ENCODE peak calls at places on chromosome 6, in five cellular contexts. W, U, G, N and L are unnamed samples.

GRCh38 chr6:149015224-149015876 is 268.5 kb downstream of the UST start:
- DNase-seq in N (no peak), U (peak), G (no peak), W (no peak), L (peak)

GRCh38 chr6:11538049-11538798 is 675 bp downstream of the TMEM170B start:
- DNase-seq in N (peak), G (no peak), U (peak), W (peak), L (no peak)

GRCh38 chr6:88105741-88106340 is 58.2 kb downstream of the SPACA1 start:
- DNase-seq in G (no peak), W (no peak), N (no peak), U (peak), L (no peak)

GRCh38 chr6:52547647-52548352 is 29.1 kb downstream of the TRAM2 start:
- DNase-seq in W (no peak), N (no peak), U (peak), G (no peak), L (no peak)

GRCh38 chr6:122285292-122285913 is 114.0 kb upstream of the HSF2 start:
- DNase-seq in U (no peak), W (no peak), N (no peak), G (no peak), L (no peak)

GRCh38 chr6:148577687-148578488 is 168.9 kb upstream of the UST start:
- DNase-seq in W (peak), G (peak), N (peak), U (peak), L (peak)

GRCh38 chr6:15946701-15947390 is 182.0 kb upstream of the MYLIP start:
- DNase-seq in W (no peak), U (no peak), N (no peak), G (no peak), L (no peak)

GRCh38 chr6:140729521-140729920 is 1355.1 kb upstream of the CITED2 start:
- DNase-seq in U (no peak), G (no peak), N (no peak), W (no peak), L (no peak)

GRCh38 chr6:87092435-87092834 is 2.5 kb downstream of the CGA start:
- DNase-seq in N (no peak), U (no peak), W (no peak), G (no peak), L (no peak)

GRCh38 chr6:43391448-43392031 is 22.1 kb upstream of the ZNF318 start:
- DNase-seq in U (peak), N (no peak), W (no peak), G (no peak), L (no peak)

GRCh38 chr6:129342243-129342642 is 367.7 kb downstream of the ARHGAP18 start:
- DNase-seq in U (no peak), W (no peak), N (no peak), G (peak), L (no peak)

GRCh38 chr6:155248021-155249001 is 15.5 kb upstream of the CLDN20 start:
- DNase-seq in W (peak), U (peak), G (peak), N (peak), L (peak)

GRCh38 chr6:145836767-145837166 is 22.2 kb upstream of the FBXO30 start:
- DNase-seq in N (no peak), G (no peak), U (peak), W (no peak), L (no peak)

GRCh38 chr6:51153109-51153508 is 334.4 kb downstream of the TFAP2B start:
- DNase-seq in U (no peak), G (no peak), W (no peak), N (no peak), L (no peak)

GRCh38 chr6:32609731-32610640 is 20.3 kb upstream of the HLA-DRB1 start:
- DNase-seq in U (peak), W (no peak), N (peak), G (no peak), L (peak)

GRCh38 chr6:72811971-72812421 is 190.1 kb downstream of the KCNQ5 start:
- DNase-seq in U (peak), W (no peak), G (no peak), N (no peak), L (no peak)

GRCh38 chr6:30480536-30481156 is 8.7 kb upstream of the HLA-E start:
- DNase-seq in G (no peak), N (no peak), W (no peak), U (no peak), L (no peak)

GRCh38 chr6:153312633-153313032 is 181.6 kb upstream of the RGS17 start:
- DNase-seq in N (peak), G (no peak), W (peak), U (peak), L (peak)

GRCh38 chr6:81606965-81607381 is 145.5 kb downstream of the TENT5A start:
- DNase-seq in G (no peak), U (peak), W (no peak), N (no peak), L (peak)

GRCh38 chr6:81605526-81605925 is 147.0 kb downstream of the TENT5A start:
- DNase-seq in U (no peak), W (no peak), N (no peak), G (no peak), L (no peak)

DNA sequence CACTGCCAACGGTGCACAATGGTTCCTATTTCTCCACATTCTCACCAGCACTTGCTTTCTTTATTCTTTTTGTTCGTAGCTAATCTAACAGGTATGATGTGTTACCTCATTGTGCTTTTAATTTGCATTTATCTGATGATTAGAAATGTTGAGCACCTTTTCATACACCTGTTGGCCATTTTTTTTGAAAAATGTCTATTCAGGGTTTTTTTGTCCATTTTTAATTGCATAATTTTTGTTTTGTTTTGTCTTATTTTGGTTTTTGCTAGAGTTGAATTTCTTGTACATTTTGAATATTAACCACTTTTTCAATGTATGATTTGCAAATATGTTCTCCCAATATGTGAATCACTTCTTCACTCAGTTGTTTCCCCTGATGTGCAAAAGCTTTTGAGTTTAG is 150.6 kb downstream of the TENT5A start:
- DNase-seq in U (no peak), N (no peak), W (no peak), G (no peak), L (no peak)
- H3K4me3 ChIP-seq in U (no peak), N (no peak), W (no peak), G (no peak), L (no peak)

GRCh38 chr6:27889628-27890315 is 22.4 kb downstream of the OR2B2 start:
- DNase-seq in U (no peak), W (no peak), G (no peak), N (no peak), L (no peak)

GRCh38 chr6:27891300-27891913 is 20.8 kb downstream of the OR2B2 start:
- DNase-seq in G (no peak), N (no peak), W (no peak), U (no peak), L (no peak)

GRCh38 chr6:27890351-27891299 is 21.6 kb downstream of the OR2B2 start:
- DNase-seq in U (peak), G (peak), N (peak), W (peak), L (peak)

GRCh38 chr6:27888576-27888975 is 23.6 kb downstream of the OR2B2 start:
- DNase-seq in W (no peak), N (no peak), G (no peak), U (no peak), L (no peak)

DNA sequence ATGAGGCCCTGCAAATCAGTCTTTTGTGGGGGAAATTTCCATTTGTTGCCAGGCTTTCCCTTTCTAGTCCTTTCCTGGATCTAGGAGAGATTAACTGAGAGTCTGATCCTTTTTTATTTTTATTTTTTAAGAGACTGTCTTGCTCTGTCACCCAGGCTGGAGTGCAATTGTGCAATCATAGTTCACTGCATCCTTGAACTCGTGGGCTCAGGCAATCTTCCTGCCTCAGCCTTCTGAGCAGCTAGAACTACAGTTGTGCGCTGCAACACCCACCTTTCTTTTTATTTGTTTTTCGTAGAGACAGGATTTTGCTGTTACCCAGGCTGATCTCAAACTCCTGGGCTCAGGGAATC is 22.9 kb downstream of the OR2B2 start:
- DNase-seq in U (no peak), N (no peak), W (no peak), G (no peak), L (no peak)
- H3K4me3 ChIP-seq in U (no peak), N (peak), W (no peak), G (no peak), L (no peak)

DNA sequence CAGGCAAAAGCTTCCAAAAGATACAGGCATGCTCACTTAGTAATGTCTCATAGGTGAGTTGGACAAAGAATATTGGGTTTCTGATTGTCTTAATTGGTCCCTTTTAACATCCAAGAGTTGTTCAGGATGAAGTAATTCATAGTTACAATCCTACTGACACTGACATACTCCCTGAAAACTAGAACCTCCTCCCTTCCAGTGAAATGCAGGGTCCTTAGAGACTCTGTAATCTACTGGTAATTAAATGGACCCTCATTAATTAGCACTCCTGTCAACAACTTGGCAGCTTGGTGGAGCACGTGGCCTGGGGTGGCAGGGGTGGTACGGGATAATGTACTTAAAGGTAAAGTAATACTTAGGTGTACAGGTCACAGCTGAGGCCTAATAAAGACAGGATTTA is 3.6 kb upstream of the ARMC2 start:
- DNase-seq in G (no peak), W (no peak), N (no peak), U (no peak), L (no peak)
- H3K4me3 ChIP-seq in G (no peak), W (no peak), N (no peak), U (no peak), L (no peak)

GRCh38 chr6:56838016-56838555 is 116.8 kb upstream of the BEND6 start:
- DNase-seq in W (no peak), G (no peak), U (no peak), N (no peak), L (no peak)
- H3K4me3 ChIP-seq in W (no peak), G (no peak), U (no peak), N (no peak), L (no peak)

DNA sequence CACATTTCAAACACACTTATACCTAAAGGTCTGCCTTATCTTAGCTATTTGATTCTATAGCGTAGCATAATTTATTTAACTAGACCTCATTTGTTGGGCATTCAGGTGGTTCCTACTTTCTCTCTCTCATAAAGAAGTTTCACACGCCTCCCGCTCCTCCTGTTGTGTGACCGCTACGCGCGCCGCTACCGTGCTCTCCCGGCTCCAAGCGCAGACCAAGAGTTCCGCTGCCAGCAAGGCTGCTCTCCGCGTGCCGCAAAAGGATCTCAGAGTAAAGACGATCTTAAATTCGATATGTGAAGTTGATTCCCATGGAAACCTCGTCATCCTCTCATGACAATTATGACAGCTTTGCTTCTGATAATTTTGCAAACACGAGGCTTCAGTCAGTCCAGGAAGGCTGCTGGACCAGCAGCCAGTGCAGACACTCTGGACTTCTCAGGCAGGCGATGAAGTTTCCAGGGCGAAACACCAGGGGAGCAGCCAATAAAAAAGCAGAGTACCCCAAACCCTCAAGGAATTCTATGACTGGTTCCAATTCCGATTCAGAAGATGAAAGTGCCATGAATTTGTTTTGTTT is 20.5 kb downstream of the PRSS16 start:
- DNase-seq in U (no peak), G (no peak), W (no peak), N (no peak), L (no peak)
- H3K4me3 ChIP-seq in U (no peak), G (no peak), W (no peak), N (no peak), L (no peak)

GRCh38 chr6:150998992-150999975 is 133.8 kb downstream of the MTHFD1L start:
- DNase-seq in U (no peak), G (peak), N (no peak), W (no peak), L (no peak)
- H3K4me3 ChIP-seq in U (no peak), G (no peak), N (no peak), W (no peak), L (no peak)

GRCh38 chr6:114419175-114419574 is 76.4 kb upstream of the HS3ST5 start:
- DNase-seq in U (peak), G (no peak), W (no peak), N (no peak), L (no peak)
- H3K4me3 ChIP-seq in U (no peak), G (no peak), W (no peak), N (no peak), L (no peak)